ENCODE peak calls at places on chromosomes 7 and 10, in six cellular contexts. O is CD14-positive monocyte; R is kidney tubule cell; Q is fibroblast of lung; E is SW480; Z is CD8-positive, alpha-beta memory T cell. S is an unnamed sample.

GRCh38 chr7:100102950-100103840 is 1.8 kb downstream of the AP4M1 start:
- DNase-seq in E (peak; percentile 78), Q (peak; percentile 92), Z (no peak), O (no peak), R (no peak), S (peak; percentile 58)

GRCh38 chr7:45921699-45922519 is 837 bp upstream of the IGFBP3 start:
- DNase-seq in O (no peak), Z (no peak), E (peak; percentile 75), R (peak; percentile 90), Q (peak; percentile 80), S (peak; percentile 66)

GRCh38 chr10:15856328-15857000 is 3.8 kb downstream of the MINDY3 start:
- DNase-seq in E (peak; percentile 49), R (no peak), Z (no peak), O (no peak), Q (no peak), S (peak; percentile 34)

GRCh38 chr10:117016271-117016670 is 11.3 kb upstream of the SHTN1 start:
- DNase-seq in R (no peak), O (no peak), Z (no peak), Q (no peak), E (no peak), S (no peak)

GRCh38 chr10:33132626-33133025 is 174.6 kb upstream of the ITGB1 start:
- DNase-seq in E (no peak), Q (no peak), Z (no peak), R (peak; percentile 70), O (no peak), S (peak; percentile 61)

GRCh38 chr7:22657479-22657878 is 69.5 kb upstream of the IL6 start:
- DNase-seq in E (no peak), Q (peak; percentile 36), O (no peak), R (no peak), Z (no peak), S (no peak)

GRCh38 chr7:94655884-94656657 is at the start of gene SGCE:
- DNase-seq in E (no peak), R (peak; percentile 79), Z (peak; percentile 23), O (no peak), Q (peak; percentile 85), S (peak; percentile 35)

GRCh38 chr7:116188-116981 is 76.0 kb upstream of the FAM20C start:
- DNase-seq in Z (no peak), O (no peak), R (no peak), Q (no peak), E (no peak), S (no peak)

GRCh38 chr10:91590142-91590903 is 42.5 kb downstream of the PPP1R3C start:
- DNase-seq in R (peak; percentile 71), O (no peak), E (no peak), Z (no peak), Q (peak; percentile 96), S (peak; percentile 80)

S was measured in renal cortical epithelial cell.